ENCODE peak calls at places on chromosomes 5 and 9, in four cellular contexts. One of them, this sample, is unnamed.

GRCh38 chr9:3858961-3859360 is 333.2 kb upstream of the RFX3 start:
- DNase-seq in choroid plexus epithelial cell: peak; percentile 43
- DNase-seq in esophagus muscularis mucosa: no peak
- DNase-seq in A549: peak; percentile 21
- DNase-seq in this sample: no peak

GRCh38 chr5:32291591-32291990 is 21.1 kb downstream of the MTMR12 start:
- DNase-seq in choroid plexus epithelial cell: no peak
- DNase-seq in esophagus muscularis mucosa: no peak
- DNase-seq in A549: no peak
- DNase-seq in this sample: no peak

GRCh38 chr9:135242406-135242805 is 154.9 kb downstream of the OLFM1 start:
- DNase-seq in choroid plexus epithelial cell: no peak
- DNase-seq in esophagus muscularis mucosa: no peak
- DNase-seq in A549: no peak
- DNase-seq in this sample: no peak

GRCh38 chr5:51881901-51882300 is 498.7 kb downstream of the ISL1 start:
- DNase-seq in choroid plexus epithelial cell: no peak
- DNase-seq in esophagus muscularis mucosa: no peak
- DNase-seq in A549: no peak
- DNase-seq in this sample: no peak

GRCh38 chr5:131994533-131995226 is 16.8 kb downstream of the ACSL6 start:
- DNase-seq in choroid plexus epithelial cell: no peak
- DNase-seq in esophagus muscularis mucosa: no peak
- DNase-seq in A549: no peak
- DNase-seq in this sample: no peak

GRCh38 chr9:37486616-37487544 is 1.1 kb downstream of the POLR1E start:
- DNase-seq in choroid plexus epithelial cell: peak; percentile 94
- DNase-seq in esophagus muscularis mucosa: no peak
- DNase-seq in A549: no peak
- DNase-seq in this sample: peak; percentile 96

GRCh38 chr5:135462304-135462703 is 10.2 kb upstream of the TIFAB start:
- DNase-seq in choroid plexus epithelial cell: peak; percentile 56
- DNase-seq in esophagus muscularis mucosa: no peak
- DNase-seq in A549: peak; percentile 82
- DNase-seq in this sample: no peak

GRCh38 chr5:56740000-56740399 is 75.3 kb upstream of the MAP3K1 start:
- DNase-seq in choroid plexus epithelial cell: peak; percentile 30
- DNase-seq in esophagus muscularis mucosa: no peak
- DNase-seq in A549: no peak
- DNase-seq in this sample: no peak

GRCh38 chr9:31119882-31120481 is 1264.5 kb upstream of the ACO1 start:
- DNase-seq in choroid plexus epithelial cell: peak; percentile 85
- DNase-seq in esophagus muscularis mucosa: no peak
- DNase-seq in A549: no peak
- DNase-seq in this sample: no peak

GRCh38 chr5:147756566-147756965 is 26.0 kb downstream of the JAKMIP2 start:
- DNase-seq in choroid plexus epithelial cell: no peak
- DNase-seq in esophagus muscularis mucosa: no peak
- DNase-seq in A549: no peak
- DNase-seq in this sample: no peak

GRCh38 chr5:32710335-32710858 is 724 bp upstream of the NPR3 start:
- DNase-seq in choroid plexus epithelial cell: no peak
- DNase-seq in esophagus muscularis mucosa: no peak
- DNase-seq in A549: peak; percentile 66
- DNase-seq in this sample: no peak

GRCh38 chr9:137294091-137294683 is 7.9 kb downstream of the NRARP start:
- DNase-seq in choroid plexus epithelial cell: peak; percentile 61
- DNase-seq in esophagus muscularis mucosa: no peak
- DNase-seq in A549: peak; percentile 72
- DNase-seq in this sample: no peak

GRCh38 chr9:113042884-113043657 is 13.5 kb downstream of the ZFP37 start:
- DNase-seq in choroid plexus epithelial cell: peak; percentile 6
- DNase-seq in esophagus muscularis mucosa: no peak
- DNase-seq in A549: no peak
- DNase-seq in this sample: peak; percentile 2

GRCh38 chr5:132747693-132748440 is 641 bp downstream of the CCNI2 start:
- DNase-seq in choroid plexus epithelial cell: no peak
- DNase-seq in esophagus muscularis mucosa: peak; percentile 75
- DNase-seq in A549: no peak
- DNase-seq in this sample: no peak

GRCh38 chr9:136204086-136204805 is 682 bp downstream of the LHX3 start:
- DNase-seq in choroid plexus epithelial cell: no peak
- DNase-seq in esophagus muscularis mucosa: no peak
- DNase-seq in A549: no peak
- DNase-seq in this sample: no peak

GRCh38 chr5:157542282-157542966 is 33.2 kb downstream of the ADAM19 start:
- DNase-seq in choroid plexus epithelial cell: no peak
- DNase-seq in esophagus muscularis mucosa: no peak
- DNase-seq in A549: no peak
- DNase-seq in this sample: no peak

GRCh38 chr5:151042453-151043093 is 22.2 kb downstream of the GPX3 start:
- DNase-seq in choroid plexus epithelial cell: no peak
- DNase-seq in esophagus muscularis mucosa: no peak
- DNase-seq in A549: no peak
- DNase-seq in this sample: no peak

GRCh38 chr9:14692918-14693861 is at the start of gene ZDHHC21:
- DNase-seq in choroid plexus epithelial cell: peak; percentile 48
- DNase-seq in esophagus muscularis mucosa: no peak
- DNase-seq in A549: peak; percentile 28
- DNase-seq in this sample: peak; percentile 86

GRCh38 chr9:37542895-37543294 is 33.3 kb downstream of the FBXO10 start:
- DNase-seq in choroid plexus epithelial cell: peak; percentile 5
- DNase-seq in esophagus muscularis mucosa: no peak
- DNase-seq in A549: no peak
- DNase-seq in this sample: no peak

GRCh38 chr5:109836280-109836679 is 146.6 kb downstream of the MAN2A1 start:
- DNase-seq in choroid plexus epithelial cell: no peak
- DNase-seq in esophagus muscularis mucosa: no peak
- DNase-seq in A549: no peak
- DNase-seq in this sample: no peak

GRCh38 chr9:120258096-120258495 is 321.9 kb downstream of the CDK5RAP2 start:
- DNase-seq in choroid plexus epithelial cell: no peak
- DNase-seq in esophagus muscularis mucosa: no peak
- DNase-seq in A549: no peak
- DNase-seq in this sample: no peak

GRCh38 chr9:73050887-73051550 is 98.2 kb upstream of the ALDH1A1 start:
- DNase-seq in choroid plexus epithelial cell: no peak
- DNase-seq in esophagus muscularis mucosa: no peak
- DNase-seq in A549: peak; percentile 33
- DNase-seq in this sample: peak; percentile 33

GRCh38 chr5:169745441-169746146 is 108.5 kb downstream of the DOCK2 start:
- DNase-seq in choroid plexus epithelial cell: peak; percentile 73
- DNase-seq in esophagus muscularis mucosa: no peak
- DNase-seq in A549: no peak
- DNase-seq in this sample: peak; percentile 71

GRCh38 chr9:121201738-121202533 is at the start of gene RAB14:
- DNase-seq in choroid plexus epithelial cell: peak; percentile 99
- DNase-seq in esophagus muscularis mucosa: peak; percentile 100
- DNase-seq in A549: peak; percentile 99
- DNase-seq in this sample: peak; percentile 98

GRCh38 chr5:138349842-138350635 is 2.4 kb upstream of the KDM3B start:
- DNase-seq in choroid plexus epithelial cell: peak; percentile 32
- DNase-seq in esophagus muscularis mucosa: no peak
- DNase-seq in A549: no peak
- DNase-seq in this sample: peak; percentile 49

GRCh38 chr5:72212171-72212570 is 104.9 kb downstream of the MAP1B start:
- DNase-seq in choroid plexus epithelial cell: no peak
- DNase-seq in esophagus muscularis mucosa: no peak
- DNase-seq in A549: no peak
- DNase-seq in this sample: peak; percentile 29

GRCh38 chr9:120610975-120611689 is 31.2 kb upstream of the CDK5RAP2 start:
- DNase-seq in choroid plexus epithelial cell: peak; percentile 39
- DNase-seq in esophagus muscularis mucosa: no peak
- DNase-seq in A549: no peak
- DNase-seq in this sample: no peak

GRCh38 chr5:150321211-150321610 is 18.5 kb upstream of the ARSI start:
- DNase-seq in choroid plexus epithelial cell: no peak
- DNase-seq in esophagus muscularis mucosa: no peak
- DNase-seq in A549: no peak
- DNase-seq in this sample: no peak

GRCh38 chr5:10984021-10984420 is 223.0 kb upstream of the DAP start:
- DNase-seq in choroid plexus epithelial cell: no peak
- DNase-seq in esophagus muscularis mucosa: no peak
- DNase-seq in A549: no peak
- DNase-seq in this sample: no peak

GRCh38 chr9:4994166-4994890 is 9.3 kb downstream of the JAK2 start:
- DNase-seq in choroid plexus epithelial cell: no peak
- DNase-seq in esophagus muscularis mucosa: no peak
- DNase-seq in A549: no peak
- DNase-seq in this sample: no peak

DNA sequence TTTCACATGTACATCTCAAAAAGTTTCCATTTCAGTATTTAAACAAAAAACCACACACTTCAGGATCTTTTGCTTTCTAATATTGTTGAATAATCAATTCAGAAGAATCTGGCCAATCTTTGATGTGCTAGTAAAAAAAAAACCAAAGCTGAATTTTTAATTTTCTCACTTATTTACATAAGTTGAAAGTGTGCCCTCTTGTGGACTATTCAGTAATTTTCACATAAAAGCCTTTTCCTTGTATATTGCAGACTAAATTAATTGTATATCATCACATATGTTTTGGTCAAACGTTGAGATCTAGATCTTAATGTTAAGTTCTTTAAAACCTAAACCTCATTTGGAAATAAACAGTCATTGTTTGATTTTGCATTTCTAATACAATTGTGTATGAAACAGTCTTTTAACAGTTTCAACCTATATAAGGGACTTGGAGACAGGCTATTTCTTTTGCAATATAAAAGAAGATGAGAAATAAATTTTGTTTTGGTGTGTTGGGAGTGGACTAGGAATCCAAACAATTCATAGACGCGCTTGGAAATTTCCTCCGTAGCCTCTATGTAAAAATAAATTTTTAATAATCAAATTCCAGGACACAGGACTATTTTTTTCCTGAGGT is 68.1 kb downstream of the NIPBL start:
- DNase-seq in choroid plexus epithelial cell: peak; percentile 86
- DNase-seq in esophagus muscularis mucosa: no peak
- DNase-seq in A549: no peak
- DNase-seq in this sample: peak; percentile 71
- TF ChIP-seq CTCF in choroid plexus epithelial cell: peak; percentile 47
- TF ChIP-seq CTCF in esophagus muscularis mucosa: peak; percentile 50
- TF ChIP-seq CTCF in A549: peak; percentile 66
- TF ChIP-seq CTCF in this sample: peak; percentile 27

DNA sequence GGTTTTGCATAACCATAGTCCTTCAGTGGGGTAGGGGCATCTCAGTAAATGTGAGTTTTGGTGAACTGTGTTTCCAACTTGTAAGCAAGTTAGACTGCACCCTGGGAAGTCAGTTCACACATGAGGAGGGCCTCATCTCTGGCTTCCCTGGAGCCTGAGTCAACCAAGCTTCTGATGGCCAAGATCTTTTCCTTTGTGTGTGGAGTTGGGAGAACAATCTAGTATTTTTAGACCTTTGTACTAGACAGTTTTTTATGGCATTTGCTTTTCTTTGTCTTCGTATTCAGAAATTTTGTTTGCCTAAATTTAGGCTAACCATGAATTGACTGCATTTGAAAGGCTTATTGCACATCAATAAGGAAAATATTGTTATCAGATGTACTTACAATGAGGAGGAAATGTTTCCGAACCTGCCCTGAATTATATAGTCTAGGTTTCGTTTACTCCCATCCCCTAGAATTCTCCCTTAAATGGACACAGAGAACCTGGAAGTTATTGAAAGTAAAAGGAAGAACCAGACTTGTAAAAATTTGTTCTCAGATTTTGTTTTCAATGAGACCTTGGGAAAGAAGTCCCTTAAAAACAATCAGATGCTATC is 204.6 kb downstream of the AOPEP start:
- DNase-seq in choroid plexus epithelial cell: no peak
- DNase-seq in esophagus muscularis mucosa: no peak
- DNase-seq in A549: no peak
- DNase-seq in this sample: no peak
- H3K4me3 ChIP-seq in choroid plexus epithelial cell: no peak overlapping the region
- H3K4me3 ChIP-seq in esophagus muscularis mucosa: no peak overlapping the region
- H3K4me3 ChIP-seq in A549: no peak overlapping the region
- H3K4me3 ChIP-seq in this sample: no peak overlapping the region

GRCh38 chr9:83622814-83623633 is at the start of gene IDNK:
- DNase-seq in choroid plexus epithelial cell: peak; percentile 31
- DNase-seq in esophagus muscularis mucosa: no peak
- DNase-seq in A549: peak; percentile 49
- DNase-seq in this sample: peak; percentile 83
- TF ChIP-seq CTCF in choroid plexus epithelial cell: no peak
- TF ChIP-seq CTCF in esophagus muscularis mucosa: no peak
- TF ChIP-seq CTCF in A549: no peak
- TF ChIP-seq CTCF in this sample: no peak

GRCh38 chr5:13480834-13481233 is 463.7 kb downstream of the DNAH5 start:
- DNase-seq in choroid plexus epithelial cell: no peak
- DNase-seq in esophagus muscularis mucosa: no peak
- DNase-seq in A549: no peak
- DNase-seq in this sample: no peak
- H3K4me3 ChIP-seq in choroid plexus epithelial cell: no peak overlapping the region
- H3K4me3 ChIP-seq in esophagus muscularis mucosa: no peak overlapping the region
- H3K4me3 ChIP-seq in A549: no peak overlapping the region
- H3K4me3 ChIP-seq in this sample: no peak overlapping the region

This sample was measured in foreskin fibroblast.